ENCODE peak calls at places on chromosomes 16 and 17, in six cellular contexts. H, I, V, D, L and O are unnamed samples.

GRCh38 chr17:80270836-80271235 is 10.2 kb downstream of the RNF213 start:
- DNase-seq in V (no peak), I (no peak), L (peak), D (peak), H (peak), O (peak)

GRCh38 chr16:57049678-57050077 is 42.7 kb upstream of the CPNE2 start:
- DNase-seq in I (no peak), D (no peak), V (no peak), L (no peak), H (no peak), O (no peak)

GRCh38 chr16:14307623-14308356 is 236.7 kb downstream of the MRTFB start:
- DNase-seq in L (no peak), D (peak), I (no peak), H (no peak), V (no peak), O (no peak)

GRCh38 chr17:33940769-33941168 is 314.3 kb upstream of the CCL2 start:
- DNase-seq in H (no peak), V (no peak), D (no peak), L (no peak), I (no peak), O (no peak)

GRCh38 chr17:32569171-32570080 is 82.6 kb downstream of the CDK5R1 start:
- DNase-seq in V (no peak), H (peak), I (no peak), L (no peak), D (peak), O (no peak)

GRCh38 chr17:82449883-82450356 is 632 bp downstream of the CYBC1 start:
- DNase-seq in L (no peak), I (peak), D (no peak), H (no peak), V (no peak), O (no peak)

GRCh38 chr17:69448431-69449102 is 34.1 kb downstream of the MAP2K6 start:
- DNase-seq in L (no peak), H (no peak), V (no peak), D (no peak), I (peak), O (peak)

GRCh38 chr16:67886387-67886786 is 1.7 kb downstream of the NRN1L start:
- DNase-seq in V (no peak), D (no peak), I (no peak), L (no peak), H (no peak), O (no peak)

GRCh38 chr17:9291912-9292562 is 270.7 kb downstream of the NTN1 start:
- DNase-seq in V (no peak), D (peak), L (peak), H (no peak), I (peak), O (peak)

GRCh38 chr17:10733666-10734065 is 3.8 kb upstream of the TMEM220 start:
- DNase-seq in H (no peak), V (no peak), I (no peak), D (no peak), L (no peak), O (no peak)

GRCh38 chr17:78727476-78728229 is 54.4 kb downstream of the CYTH1 start:
- DNase-seq in D (no peak), H (no peak), L (no peak), I (no peak), V (no peak), O (no peak)
- TF ChIP-seq CTCF in D (no peak), H (no peak), L (no peak), I (no peak), V (no peak), O (no peak)

GRCh38 chr16:50244140-50244503 is 22.2 kb upstream of the ADCY7 start:
- DNase-seq in H (peak), I (no peak), L (no peak), D (peak), V (no peak), O (no peak)
- TF ChIP-seq CTCF in H (no peak), I (no peak), L (no peak), D (no peak), V (no peak), O (no peak)

DNA sequence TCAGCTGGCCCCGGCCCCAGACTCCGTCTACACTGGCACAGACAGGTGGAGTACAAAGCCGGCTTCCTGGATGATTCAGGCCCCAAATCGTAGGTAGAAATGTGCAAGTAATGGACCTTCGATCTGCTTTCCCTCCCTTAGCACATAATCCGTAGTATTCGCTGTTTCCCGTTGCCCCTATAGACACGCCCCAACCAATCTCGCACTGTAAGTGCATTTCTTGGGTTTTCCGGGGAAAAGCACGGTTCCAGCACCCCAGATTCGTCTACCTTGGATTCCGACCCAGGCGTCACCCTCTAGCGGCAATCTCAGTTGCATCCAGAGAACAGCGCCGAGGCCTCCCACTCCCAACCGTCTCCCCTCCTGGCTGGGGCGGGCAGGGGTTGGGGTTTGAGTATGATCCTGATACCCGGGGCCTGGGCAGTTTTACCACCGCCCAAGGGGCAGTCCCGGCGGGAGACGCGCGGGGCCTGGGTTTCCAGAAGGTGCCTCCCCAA is 12.1 kb upstream of the FOXF1 start:
- DNase-seq in V (no peak), D (no peak), H (no peak), L (no peak), I (no peak), O (no peak)
- TF ChIP-seq CTCF in V (peak), D (peak), H (peak), L (peak), I (no peak), O (no peak)

DNA sequence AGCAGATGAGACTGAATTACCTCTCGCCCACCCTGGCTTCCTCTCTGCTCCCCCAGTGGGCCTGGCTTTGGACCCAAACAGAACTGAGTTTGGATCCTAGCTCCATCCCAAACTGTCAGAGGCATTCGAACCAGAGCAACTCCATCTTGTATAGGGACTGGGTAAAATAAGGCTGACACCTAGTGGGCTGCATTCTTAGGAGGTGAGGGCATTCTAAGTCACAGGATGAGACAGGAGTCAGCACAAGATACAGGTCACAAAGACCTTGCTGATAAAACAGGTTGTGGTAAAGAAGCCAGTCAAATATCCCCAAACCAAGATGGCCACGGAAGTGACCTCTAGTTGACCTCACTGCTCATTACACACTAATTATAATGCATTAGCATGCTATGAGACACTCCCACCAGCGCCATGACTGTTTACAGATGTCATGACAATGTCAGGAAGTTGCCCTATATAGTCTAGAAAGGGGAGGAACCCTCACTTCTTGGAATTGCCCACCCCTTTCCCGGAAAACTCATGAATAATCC is 44.4 kb downstream of the LYRM1 start:
- DNase-seq in V (no peak), D (peak), H (peak), I (no peak), L (no peak), O (no peak)
- TF ChIP-seq CTCF in V (no peak), D (peak), H (no peak), I (no peak), L (no peak), O (no peak)

DNA sequence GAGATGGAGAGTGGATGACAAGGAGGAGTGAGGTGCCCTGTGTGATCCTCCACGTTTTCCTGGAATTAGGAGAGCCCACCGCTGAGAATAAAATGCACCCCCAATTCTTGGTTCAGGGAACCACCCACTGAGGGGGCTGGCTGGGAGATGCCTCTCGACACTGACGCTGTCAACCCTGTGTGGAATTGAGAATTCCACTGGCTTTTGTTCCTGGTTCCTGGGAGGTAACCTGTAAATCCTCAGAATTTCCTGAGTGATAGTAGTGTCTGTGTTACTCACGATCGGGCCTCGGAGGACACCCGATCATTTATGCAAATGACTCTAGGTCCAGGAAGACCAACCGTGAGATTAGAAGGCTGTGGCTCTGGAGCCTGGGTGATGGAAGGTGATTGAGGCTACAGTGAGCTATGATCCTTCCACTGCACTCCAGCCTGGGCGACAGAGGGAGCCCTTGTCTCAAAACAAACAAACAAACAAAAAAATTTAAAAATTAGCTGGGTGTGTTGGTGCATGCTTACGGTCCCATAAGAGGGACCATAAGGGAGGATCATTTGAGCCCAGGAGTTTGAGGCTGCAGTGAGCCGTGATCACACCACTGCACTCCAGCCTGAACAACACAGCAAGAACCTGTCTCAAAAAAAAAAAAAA is 11.7 kb upstream of the PRPSAP1 start:
- DNase-seq in V (no peak), I (no peak), D (peak), H (no peak), L (no peak), O (no peak)
- TF ChIP-seq CTCF in V (no peak), I (no peak), D (peak), H (peak), L (no peak), O (no peak)

DNA sequence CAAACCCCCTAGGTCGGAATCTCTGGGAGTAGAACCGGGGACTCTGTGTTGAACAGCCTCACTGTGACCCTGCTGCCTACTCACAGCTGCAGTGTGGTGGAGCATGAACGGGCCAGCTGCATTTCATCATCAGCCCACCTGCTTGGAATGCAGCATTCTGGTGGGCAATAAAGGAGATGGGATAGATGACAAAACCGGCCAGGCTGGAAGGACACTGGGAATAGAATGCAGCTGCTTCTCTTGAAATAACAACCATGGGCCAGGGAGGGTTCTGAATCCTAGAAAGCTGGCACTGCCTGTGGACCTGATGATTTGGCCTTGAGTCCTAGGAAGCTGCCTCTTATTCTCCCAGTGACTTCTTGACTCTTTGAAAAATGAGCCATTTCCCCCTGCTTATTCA is 23.5 kb downstream of the CFAP97D1 start:
- DNase-seq in H (no peak), D (no peak), V (no peak), L (no peak), I (no peak), O (peak)
- TF ChIP-seq CTCF in H (no peak), D (no peak), V (no peak), L (no peak), I (no peak), O (no peak)

DNA sequence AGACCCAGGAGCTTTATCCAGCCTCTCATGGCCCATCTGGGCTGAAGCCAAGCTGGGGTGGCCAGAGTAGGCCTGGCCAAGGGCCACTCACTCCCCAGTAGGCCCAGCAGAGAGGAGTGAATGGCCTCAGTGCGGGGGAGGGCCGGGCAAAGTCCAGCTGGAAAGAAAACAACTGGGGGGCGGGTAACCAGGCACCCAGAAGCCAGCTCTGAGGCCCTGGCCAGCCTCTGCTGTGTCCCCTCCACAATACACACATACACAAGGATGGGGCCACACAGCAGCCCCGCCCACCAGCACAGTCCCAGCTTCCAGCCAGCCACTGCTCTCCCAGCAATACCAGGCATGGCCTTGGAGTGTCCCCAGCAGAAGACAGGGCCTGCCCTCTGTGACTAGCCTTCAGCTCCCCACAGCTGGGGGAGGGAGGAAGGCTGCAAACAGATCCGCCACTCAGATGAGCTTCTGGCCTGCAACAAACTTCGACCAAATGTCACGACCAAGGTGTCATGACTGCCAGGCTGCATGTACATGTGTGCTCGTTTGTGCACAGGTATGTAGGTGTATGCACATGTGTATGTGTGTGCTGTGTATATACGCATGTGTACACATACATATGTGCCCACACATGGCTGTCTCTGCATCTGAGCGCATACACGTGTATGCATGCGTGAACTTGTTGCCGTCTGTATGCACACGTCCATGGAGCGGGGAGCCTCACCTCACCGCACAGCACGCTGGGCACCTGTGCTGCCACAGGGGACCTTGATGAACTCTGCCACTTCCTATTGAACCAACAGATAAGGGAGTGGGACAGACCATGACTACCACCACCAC is 5.0 kb downstream of the CARHSP1 start:
- DNase-seq in L (no peak), I (peak), D (peak), H (no peak), V (no peak), O (peak)
- TF ChIP-seq CTCF in L (no peak), I (no peak), D (no peak), H (no peak), V (no peak), O (no peak)

DNA sequence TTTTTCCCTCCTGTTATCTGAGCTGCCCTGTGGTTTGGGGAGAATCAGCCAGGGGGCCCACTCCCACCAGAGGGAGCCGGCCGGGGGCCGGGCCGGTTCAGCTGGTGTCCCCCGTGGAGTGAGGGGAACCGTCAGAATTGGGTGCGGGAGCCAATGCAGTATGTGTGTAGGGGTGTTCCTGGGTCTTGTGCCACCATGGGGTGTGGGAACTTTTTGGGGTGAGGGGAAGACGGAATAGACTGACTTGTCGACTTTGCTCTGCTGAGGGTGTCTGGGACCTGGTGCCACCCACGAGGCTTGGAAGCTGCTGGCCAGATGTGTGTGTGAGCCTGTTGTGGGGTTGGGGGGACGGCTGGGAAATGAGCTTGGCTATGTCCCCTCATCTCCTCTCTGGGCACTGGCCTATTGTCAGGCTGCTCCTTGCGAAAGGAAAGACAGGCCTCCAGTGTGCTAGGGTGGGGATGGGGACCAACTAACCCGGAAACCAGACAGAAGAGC is 9.9 kb downstream of the RARA start:
- DNase-seq in I (peak), H (no peak), L (no peak), D (no peak), V (no peak), O (no peak)
- TF ChIP-seq CTCF in I (no peak), H (peak), L (no peak), D (no peak), V (peak), O (no peak)

GRCh38 chr17:2937331-2938003 is 125.9 kb downstream of the OR1D5 start:
- DNase-seq in V (no peak), H (peak), I (no peak), D (no peak), L (no peak), O (no peak)
- TF ChIP-seq CTCF in V (no peak), H (peak), I (no peak), D (no peak), L (no peak), O (no peak)

GRCh38 chr16:49515861-49516260 is 142.3 kb downstream of the C16orf78 start:
- DNase-seq in D (no peak), H (no peak), L (no peak), V (no peak), I (no peak), O (no peak)

GRCh38 chr16:49510676-49511305 is 137.2 kb downstream of the C16orf78 start:
- DNase-seq in I (no peak), L (no peak), V (no peak), D (no peak), H (no peak), O (no peak)

GRCh38 chr16:49514391-49514980 is 140.9 kb downstream of the C16orf78 start:
- DNase-seq in H (no peak), D (no peak), I (no peak), L (no peak), V (no peak), O (no peak)

GRCh38 chr16:49515016-49515415 is 141.4 kb downstream of the C16orf78 start:
- DNase-seq in D (no peak), V (no peak), H (no peak), I (no peak), L (no peak), O (no peak)

GRCh38 chr16:49513040-49513439 is 139.4 kb downstream of the C16orf78 start:
- DNase-seq in D (no peak), L (no peak), V (no peak), I (no peak), H (no peak), O (no peak)
- TF ChIP-seq CTCF in D (no peak), L (peak), V (no peak), I (no peak), H (no peak), O (no peak)